ENCODE peak calls at places on chromosomes 11 and 22, in six cellular contexts. E, T, G, O, K and W are unnamed samples.

GRCh38 chr11:28566643-28567042 is 458.5 kb downstream of the METTL15 start:
- DNase-seq in E (no peak), T (peak), G (no peak), O (no peak), K (peak), W (peak)

GRCh38 chr11:107929611-107930200 is 1.5 kb downstream of the RAB39A start:
- DNase-seq in E (peak), T (no peak), G (no peak), O (no peak), K (no peak), W (no peak)

GRCh38 chr11:2097356-2097997 is 41.7 kb downstream of the IGF2 start:
- DNase-seq in E (peak), T (no peak), G (no peak), O (peak), K (peak), W (peak)

GRCh38 chr11:63918576-63919171 is 1.7 kb upstream of the RCOR2 start:
- DNase-seq in E (peak), T (no peak), G (no peak), O (no peak), K (no peak), W (no peak)

GRCh38 chr11:117378966-117379865 is 51.6 kb downstream of the CEP164 start:
- DNase-seq in E (no peak), T (no peak), G (no peak), O (no peak), K (no peak), W (peak)

GRCh38 chr11:59011672-59012071 is 72.4 kb downstream of the GLYATL1 start:
- DNase-seq in E (no peak), T (no peak), G (no peak), O (no peak), K (no peak), W (no peak)

GRCh38 chr22:24498826-24499225 is 3.7 kb downstream of the UPB1 start:
- DNase-seq in E (no peak), T (no peak), G (no peak), O (no peak), K (no peak), W (no peak)

GRCh38 chr22:28939932-28940331 is 56.6 kb downstream of the ZNRF3 start:
- DNase-seq in E (no peak), T (no peak), G (no peak), O (no peak), K (no peak), W (no peak)

GRCh38 chr22:46638601-46639431 is 18.6 kb downstream of the GRAMD4 start:
- DNase-seq in E (no peak), T (no peak), G (no peak), O (peak), K (no peak), W (no peak)

GRCh38 chr22:39316440-39317083 is 2.9 kb downstream of the RPL3 start:
- DNase-seq in E (peak), T (peak), G (peak), O (peak), K (no peak), W (peak)
- TF ChIP-seq MYC in E (peak), T (no peak), G (no peak), O (peak), K (no peak), W (no peak)

GRCh38 chr11:126823271-126823670 is 177.3 kb downstream of the KIRREL3 start:
- DNase-seq in E (no peak), T (no peak), G (no peak), O (no peak), K (no peak), W (no peak)

GRCh38 chr11:126829716-126830115 is 170.9 kb downstream of the KIRREL3 start:
- DNase-seq in E (no peak), T (no peak), G (no peak), O (no peak), K (no peak), W (no peak)

GRCh38 chr11:126821832-126822231 is 178.7 kb downstream of the KIRREL3 start:
- DNase-seq in E (no peak), T (no peak), G (no peak), O (no peak), K (no peak), W (no peak)

DNA sequence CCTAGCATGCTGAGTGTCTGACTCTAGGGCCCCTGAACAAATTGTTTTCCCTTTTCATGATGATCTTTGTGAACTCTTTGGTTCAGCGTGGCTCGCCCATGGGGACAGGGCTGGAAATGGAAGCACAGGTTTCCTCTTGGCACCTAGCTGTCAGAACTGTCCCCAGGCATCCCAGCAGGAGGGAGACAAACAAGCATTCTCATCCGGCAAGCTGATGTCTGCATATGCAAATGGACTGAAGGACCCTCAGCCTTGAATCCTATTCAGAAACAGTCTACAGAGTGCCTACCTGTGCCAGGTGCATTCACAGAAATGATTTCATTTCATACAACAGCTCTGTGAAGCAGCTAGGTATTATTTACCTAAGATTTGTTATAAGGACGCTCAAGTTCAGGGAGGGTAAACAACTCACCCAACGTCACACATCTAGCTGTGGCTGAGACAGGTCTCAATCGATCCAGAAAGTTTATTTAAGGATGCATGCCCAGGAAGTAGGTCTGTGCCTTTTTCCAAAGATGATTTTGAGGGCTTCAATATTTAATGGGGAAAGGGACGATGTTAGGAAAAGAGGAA is 176.4 kb downstream of the KIRREL3 start:
- DNase-seq in E (no peak), T (no peak), G (no peak), O (no peak), K (no peak), W (no peak)
- TF ChIP-seq MYC in E (no peak), T (no peak), G (no peak), O (no peak), K (no peak), W (no peak)

GRCh38 chr22:20742764-20743163 is 31.1 kb upstream of the SERPIND1 start:
- DNase-seq in E (no peak), T (no peak), G (no peak), O (no peak), K (no peak), W (no peak)

GRCh38 chr22:20741634-20742581 is 32.0 kb upstream of the SERPIND1 start:
- DNase-seq in E (peak), T (peak), G (no peak), O (peak), K (peak), W (peak)

GRCh38 chr22:20746466-20747189 is 27.3 kb upstream of the SERPIND1 start:
- DNase-seq in E (no peak), T (no peak), G (no peak), O (no peak), K (no peak), W (no peak)

GRCh38 chr22:20745177-20745576 is 28.7 kb upstream of the SERPIND1 start:
- DNase-seq in E (no peak), T (no peak), G (no peak), O (no peak), K (no peak), W (no peak)

GRCh38 chr22:20744456-20744855 is 29.5 kb upstream of the SERPIND1 start:
- DNase-seq in E (no peak), T (no peak), G (no peak), O (no peak), K (no peak), W (no peak)
- TF ChIP-seq MYC in E (no peak), T (no peak), G (no peak), O (no peak), K (no peak), W (no peak)

DNA sequence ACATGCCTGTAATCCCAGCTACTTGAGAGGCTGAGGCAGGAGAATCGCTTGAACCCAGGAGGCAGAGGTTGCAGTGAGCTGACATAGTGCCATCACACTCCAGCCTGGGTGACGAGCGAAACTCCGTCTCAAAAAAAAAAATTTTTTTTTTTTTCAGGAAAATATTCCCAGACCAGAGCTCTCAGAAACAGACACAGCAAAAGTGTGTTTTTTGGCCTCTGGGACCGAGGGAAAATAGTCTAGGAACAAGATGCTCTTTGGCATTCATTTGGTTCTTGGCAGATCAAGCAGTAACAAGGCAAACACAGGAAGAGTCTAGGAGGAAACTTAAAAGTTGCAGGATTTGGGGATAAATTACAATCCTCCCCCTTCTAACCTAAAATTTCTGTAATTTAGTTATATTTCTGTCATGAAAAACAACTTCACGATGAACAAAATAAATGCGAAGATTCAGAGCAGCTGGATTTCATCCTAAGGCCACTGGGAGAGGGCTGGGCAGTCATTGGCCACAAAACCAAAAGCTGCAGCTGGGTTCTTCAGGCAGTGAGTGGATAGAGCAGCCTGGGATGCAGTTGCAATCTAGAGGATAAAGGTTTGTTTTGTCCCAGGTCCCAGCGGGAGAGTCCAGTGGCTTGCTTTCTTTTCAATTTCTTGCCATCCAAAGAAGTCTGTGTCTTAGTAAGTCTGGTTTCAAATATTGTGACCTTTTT is 19.7 kb downstream of the ATG16L2 start:
- DNase-seq in E (no peak), T (no peak), G (no peak), O (no peak), K (no peak), W (no peak)
- TF ChIP-seq MYC in E (no peak), T (no peak), G (no peak), O (no peak), K (no peak), W (no peak)

GRCh38 chr11:113242060-113242459 is 72.3 kb upstream of the TTC12 start:
- DNase-seq in E (no peak), T (no peak), G (no peak), O (no peak), K (no peak), W (no peak)
- TF ChIP-seq MYC in E (no peak), T (no peak), G (no peak), O (no peak), K (no peak), W (no peak)

GRCh38 chr22:36687516-36687915 is 16.0 kb downstream of the CACNG2 start:
- DNase-seq in E (no peak), T (no peak), G (no peak), O (no peak), K (no peak), W (no peak)

GRCh38 chr22:36689583-36689982 is 14.0 kb downstream of the CACNG2 start:
- DNase-seq in E (no peak), T (no peak), G (no peak), O (no peak), K (no peak), W (no peak)

GRCh38 chr22:36692280-36692679 is 11.3 kb downstream of the CACNG2 start:
- DNase-seq in E (no peak), T (no peak), G (no peak), O (no peak), K (no peak), W (no peak)

GRCh38 chr22:36691488-36691887 is 12.1 kb downstream of the CACNG2 start:
- DNase-seq in E (no peak), T (no peak), G (no peak), O (no peak), K (no peak), W (no peak)
- TF ChIP-seq MYC in E (no peak), T (no peak), G (no peak), O (no peak), K (no peak), W (no peak)

GRCh38 chr11:130121430-130121978 is 38.1 kb upstream of the ST14 start:
- DNase-seq in E (no peak), T (no peak), G (no peak), O (no peak), K (no peak), W (peak)
- TF ChIP-seq MYC in E (no peak), T (no peak), G (no peak), O (no peak), K (no peak), W (no peak)